ENCODE peak calls at places on chromosomes 5 and 9, in five cellular contexts. U, J, Y, K and A are unnamed samples. For H3K27me3, the result is how much of the 10 kb centered on the place peaks cover.

GRCh38 chr9:134629061-134629585 is 12.5 kb upstream of the COL5A1 start:
- DNase-seq in U (no peak), J (no peak), Y (no peak), K (no peak), A (no peak)

GRCh38 chr9:134644715-134645606 is 3.4 kb downstream of the COL5A1 start:
- DNase-seq in U (peak), J (peak), Y (peak), K (peak), A (peak)

GRCh38 chr5:141825836-141826560 is 52.2 kb downstream of the PCDH1 start:
- DNase-seq in U (no peak), J (no peak), Y (no peak), K (no peak), A (no peak)

GRCh38 chr9:7119612-7120011 is 361.8 kb downstream of the KDM4C start:
- DNase-seq in U (no peak), J (no peak), Y (no peak), K (no peak), A (no peak)

GRCh38 chr9:116287721-116288120 is 134.1 kb downstream of the PAPPA start:
- DNase-seq in U (no peak), J (no peak), Y (no peak), K (no peak), A (no peak)

GRCh38 chr5:159510282-159510681 is 180.0 kb upstream of the IL12B start:
- DNase-seq in U (peak), J (no peak), Y (peak), K (peak), A (peak)

GRCh38 chr9:119074017-119074416 is 295.2 kb downstream of the BRINP1 start:
- DNase-seq in U (no peak), J (no peak), Y (no peak), K (no peak), A (no peak)

GRCh38 chr5:163727028-163727427 is 221.6 kb downstream of the MAT2B start:
- DNase-seq in U (peak), J (no peak), Y (no peak), K (no peak), A (no peak)

GRCh38 chr5:52997424-52997823 is 8.3 kb downstream of the ITGA2 start:
- DNase-seq in U (no peak), J (no peak), Y (no peak), K (no peak), A (no peak)

GRCh38 chr9:134722120-134722701 is 80.6 kb downstream of the COL5A1 start:
- DNase-seq in U (no peak), J (no peak), Y (no peak), K (no peak), A (no peak)

GRCh38 chr5:142924135-142924883 is 154.1 kb downstream of the ARHGAP26 start:
- DNase-seq in U (no peak), J (no peak), Y (no peak), K (no peak), A (no peak)

GRCh38 chr5:79535477-79536192 is 21.7 kb upstream of the HOMER1 start:
- DNase-seq in U (no peak), J (no peak), Y (no peak), K (no peak), A (no peak)
- TF ChIP-seq CTCF in U (no peak), J (peak), Y (no peak), K (peak), A (no peak)

GRCh38 chr5:174733836-174734235 is 9.5 kb downstream of the MSX2 start:
- DNase-seq in U (no peak), J (no peak), Y (no peak), K (no peak), A (no peak)

GRCh38 chr5:174733091-174733690 is 8.8 kb downstream of the MSX2 start:
- DNase-seq in U (no peak), J (no peak), Y (no peak), K (no peak), A (no peak)

GRCh38 chr5:174731214-174732039 is 7.0 kb downstream of the MSX2 start:
- DNase-seq in U (no peak), J (no peak), Y (no peak), K (no peak), A (no peak)

GRCh38 chr5:174734571-174735497 is 10.5 kb downstream of the MSX2 start:
- DNase-seq in U (no peak), J (no peak), Y (no peak), K (no peak), A (no peak)

GRCh38 chr5:174732040-174733020 is 7.9 kb downstream of the MSX2 start:
- DNase-seq in U (no peak), J (no peak), Y (no peak), K (no peak), A (no peak)
- H3K27me3 ChIP-seq in U (under half), J (under half), Y (under half), K (under half), A (under half)

GRCh38 chr5:81751009-81751835 is at the start of gene SSBP2:
- DNase-seq in U (peak), J (peak), Y (peak), K (peak), A (peak)

GRCh38 chr5:81750308-81751008 is 439 bp downstream of the SSBP2 start:
- DNase-seq in U (peak), J (no peak), Y (peak), K (no peak), A (no peak)

GRCh38 chr5:81748556-81748955 is 2.3 kb downstream of the SSBP2 start:
- DNase-seq in U (no peak), J (no peak), Y (no peak), K (no peak), A (no peak)

GRCh38 chr5:81749562-81750307 is 1.2 kb downstream of the SSBP2 start:
- DNase-seq in U (peak), J (peak), Y (peak), K (no peak), A (no peak)

GRCh38 chr5:81749186-81749561 is 1.7 kb downstream of the SSBP2 start:
- DNase-seq in U (no peak), J (peak), Y (peak), K (no peak), A (no peak)
- TF ChIP-seq CTCF in U (no peak), J (no peak), Y (no peak), K (no peak), A (no peak)

DNA sequence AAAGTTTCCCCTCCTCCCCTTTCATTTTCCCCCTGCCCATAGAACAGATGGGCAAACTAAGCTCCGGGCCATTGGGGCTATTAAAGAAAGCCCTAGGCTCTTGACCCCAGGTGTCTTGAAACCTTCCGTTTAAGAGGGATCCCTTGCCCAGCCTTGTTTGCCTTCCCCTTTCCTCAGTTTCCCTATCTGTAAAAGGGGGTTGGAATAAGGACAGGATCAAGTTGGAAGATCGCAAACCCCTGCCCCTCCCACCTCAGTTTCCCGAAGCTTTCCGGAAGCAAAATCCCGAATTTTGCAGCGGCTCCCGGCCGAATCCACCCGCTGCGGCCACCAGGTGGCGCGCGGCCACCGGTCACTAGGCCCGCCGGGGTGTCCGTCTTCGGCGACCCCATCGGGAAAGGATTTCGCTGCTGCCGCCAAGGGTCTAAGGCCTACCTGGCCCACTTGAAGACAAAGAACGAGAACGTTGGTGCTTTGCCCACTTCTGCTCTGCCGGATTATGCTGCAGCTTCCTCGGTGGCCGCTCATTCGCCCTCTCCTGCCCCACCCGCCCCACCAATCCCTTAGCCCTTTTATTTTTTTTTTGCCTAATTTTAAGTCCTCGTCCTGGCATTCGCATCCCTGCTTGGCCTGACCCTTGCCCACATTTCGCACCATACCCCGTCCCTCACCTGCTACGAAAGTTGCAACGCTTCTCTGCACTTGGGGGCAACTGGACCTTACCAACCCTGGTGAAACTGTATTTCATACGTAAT is 933 bp upstream of the NR6A1 start:
- DNase-seq in U (peak), J (peak), Y (peak), K (no peak), A (no peak)
- H3K27me3 ChIP-seq in U (under half), J (under half), Y (under half), K (under half), A (under half)

GRCh38 chr5:4909086-4909485 is 231.0 kb upstream of the ADAMTS16 start:
- DNase-seq in U (peak), J (no peak), Y (no peak), K (no peak), A (no peak)
- TF ChIP-seq CTCF in U (no peak), J (no peak), Y (no peak), K (no peak), A (no peak)

GRCh38 chr5:73230264-73231244 is 57.6 kb downstream of the TMEM174 start:
- DNase-seq in U (no peak), J (no peak), Y (no peak), K (no peak), A (no peak)
- H3K27me3 ChIP-seq in U (under half), J (under half), Y (under half), K (under half), A (under half)